ENCODE peak calls at places on chromosomes 13 and 19, in nine cellular contexts. J is pancreas; V is A172; O is astrocyte of the cerebellum; S is activated T-cell treated with anti-CD3 and anti-CD28 coated beads for 1 hour; C is HuH-7.5; G is stimulated activated CD8-positive, alpha-beta memory T cell treated with anti-CD3 and anti-CD28 coated beads, Interleukin-4, amount 100 ng/mL, for 24 hours; I is HEK293T; X is stimulated activated CD4-positive, alpha-beta T cell treated with anti-CD3 and anti-CD28 coated beads, Interleukin-12 subunit alpha, Interleukin-12 subunit beta, amount 100 ng/mL, for 24 hours. B is an unnamed sample.

GRCh38 chr13:106555631-106556328 is 12.2 kb downstream of the ARGLU1 start:
- DNase-seq in O (no peak), G (no peak), V (no peak), J (no peak), S (no peak), I (no peak), X (no peak), C (no peak), B (no peak)

GRCh38 chr19:33864311-33864850 is 67.7 kb downstream of the KCTD15 start:
- DNase-seq in O (no peak), V (no peak), I (no peak), X (no peak), C (no peak), J (no peak), G (no peak), S (no peak), B (no peak)

GRCh38 chr19:33821871-33822270 is 25.2 kb downstream of the KCTD15 start:
- DNase-seq in V (no peak), I (no peak), X (no peak), G (no peak), C (no peak), S (no peak), O (no peak), J (no peak), B (no peak)

GRCh38 chr13:61927648-61928047 is 512.0 kb upstream of the PCDH20 start:
- DNase-seq in X (no peak), I (no peak), S (no peak), G (no peak), O (no peak), C (no peak), V (no peak), J (no peak), B (no peak)

GRCh38 chr19:45475537-45476348 is 7.9 kb downstream of the FOSB start:
- DNase-seq in O (peak; percentile 57), V (no peak), I (no peak), X (no peak), G (no peak), S (no peak), J (no peak), C (no peak), B (no peak)

GRCh38 chr13:44573790-44574465 is 2.2 kb downstream of the TSC22D1 start:
- DNase-seq in C (no peak), G (no peak), O (peak; percentile 75), J (peak; percentile 48), V (peak; percentile 19), I (peak; percentile 48), S (no peak), X (no peak), B (peak; percentile 75)

GRCh38 chr19:38375098-38375493 is 725 bp downstream of the PSMD8 start:
- DNase-seq in S (no peak), G (no peak), V (peak; percentile 32), C (no peak), I (no peak), O (no peak), J (no peak), X (no peak), B (no peak)

GRCh38 chr13:32829676-32830091 is 186.5 kb upstream of the KL start:
- DNase-seq in S (no peak), X (no peak), I (no peak), O (no peak), C (no peak), V (peak; percentile 64), G (no peak), J (no peak), B (peak; percentile 14)

GRCh38 chr13:51783432-51784094 is 20.4 kb downstream of the DHRS12 start:
- DNase-seq in S (no peak), C (no peak), X (no peak), J (peak; percentile 42), I (no peak), V (no peak), G (no peak), O (no peak), B (no peak)